ENCODE peak calls at places on chromosomes 2 and 18, in nine cellular contexts. R is ELF-1; K is GM12891; T is NCI-H524; I is stimulated activated naive B cell treated with anti-CD40 and anti-IgM and Interleukin-4, amounts not matched to agents 10 μg/mL and 1 μg/mL and 100 μg/mL, for 72 hours; L is H4; A is AG20443; U is stimulated activated CD8-positive, alpha-beta memory T cell treated with anti-CD3 and anti-CD28 coated beads, Interleukin-15, amount 100 ng/mL, for 4 hours; G is stimulated activated naive CD8-positive, alpha-beta T cell treated with anti-CD3 and anti-CD28 coated beads, Interleukin-15, Interleukin-2, amounts not matched to agents 100 U/mL and 50 U/mL, for 24 hours. Y is an unnamed sample.
A peak's percentile ranks its signal among the peaks of the same experiment; 100 is the strongest.

GRCh38 chr2:102581911-102582310 is 37.4 kb upstream of the SLC9A2 start:
- DNase-seq in R (no peak), K (no peak), T (no peak), I (no peak), L (no peak), A (no peak), U (no peak), G (no peak), Y (no peak)

GRCh38 chr2:235171511-235172130 is 219.8 kb downstream of the SH3BP4 start:
- DNase-seq in R (peak; percentile 55), K (no peak), T (peak; percentile 4), I (no peak), L (peak; percentile 65), A (peak; percentile 82), U (no peak), G (no peak), Y (peak; percentile 51)

GRCh38 chr2:80244905-80245584 is 59.5 kb downstream of the LRRTM1 start:
- DNase-seq in R (no peak), K (no peak), T (no peak), I (no peak), L (no peak), A (no peak), U (no peak), G (no peak), Y (no peak)

GRCh38 chr2:187917535-187917934 is 363.3 kb upstream of the TFPI start:
- DNase-seq in R (no peak), K (no peak), T (no peak), I (no peak), L (no peak), A (peak; percentile 16), U (no peak), G (no peak), Y (peak; percentile 15)

GRCh38 chr18:39414009-39414700 is 1848.6 kb upstream of the CELF4 start:
- DNase-seq in R (no peak), K (no peak), T (no peak), I (no peak), L (peak; percentile 7), A (peak; percentile 10), U (no peak), G (no peak), Y (no peak)

GRCh38 chr2:109136542-109136941 is 7.5 kb downstream of the SH3RF3 start:
- DNase-seq in R (no peak), K (no peak), T (no peak), I (no peak), L (no peak), A (no peak), U (no peak), G (no peak), Y (no peak)

GRCh38 chr2:97774425-97774824 is 61.0 kb downstream of the ZAP70 start:
- DNase-seq in R (peak; percentile 55), K (no peak), T (no peak), I (no peak), L (no peak), A (peak; percentile 37), U (no peak), G (no peak), Y (peak; percentile 28)

GRCh38 chr2:188176626-188177025 is 115.0 kb upstream of the GULP1 start:
- DNase-seq in R (no peak), K (no peak), T (no peak), I (no peak), L (no peak), A (peak; percentile 12), U (no peak), G (no peak), Y (no peak)

GRCh38 chr18:64115906-64116305 is 33.0 kb downstream of the LINC00305 start:
- DNase-seq in R (no peak), K (no peak), T (no peak), I (no peak), L (no peak), A (no peak), U (no peak), G (no peak), Y (no peak)

GRCh38 chr2:7812231-7812995 is 869.4 kb upstream of the ID2 start:
- DNase-seq in R (no peak), K (no peak), T (no peak), I (no peak), L (no peak), A (peak; percentile 44), U (no peak), G (no peak), Y (peak; percentile 61)

GRCh38 chr18:32669549-32670165 is 103.2 kb downstream of the KLHL14 start:
- DNase-seq in R (peak; percentile 11), K (no peak), T (no peak), I (no peak), L (no peak), A (no peak), U (no peak), G (no peak), Y (no peak)

GRCh38 chr2:59180111-59180510 is 939.0 kb upstream of the FANCL start:
- DNase-seq in R (no peak), K (no peak), T (no peak), I (no peak), L (no peak), A (no peak), U (no peak), G (no peak), Y (no peak)

GRCh38 chr2:55856936-55857335 is 66.6 kb downstream of the EFEMP1 start:
- DNase-seq in R (no peak), K (no peak), T (no peak), I (no peak), L (no peak), A (no peak), U (no peak), G (no peak), Y (no peak)

GRCh38 chr2:169164311-169164710 is 94.9 kb downstream of the DHRS9 start:
- DNase-seq in R (no peak), K (no peak), T (no peak), I (no peak), L (no peak), A (no peak), U (no peak), G (no peak), Y (no peak)

GRCh38 chr2:100876231-100876860 is 56.4 kb downstream of the NPAS2 start:
- DNase-seq in R (no peak), K (no peak), T (no peak), I (no peak), L (no peak), A (no peak), U (no peak), G (no peak), Y (no peak)

GRCh38 chr2:17652681-17653080 is 100.9 kb downstream of the SMC6 start:
- DNase-seq in R (no peak), K (no peak), T (no peak), I (no peak), L (no peak), A (no peak), U (no peak), G (no peak), Y (no peak)

GRCh38 chr2:31138037-31138962 is at the start of gene GALNT14:
- DNase-seq in R (peak; percentile 74), K (peak; percentile 46), T (peak; percentile 85), I (peak; percentile 64), L (peak; percentile 21), A (peak; percentile 75), U (no peak), G (peak; percentile 71), Y (peak; percentile 55)

GRCh38 chr2:70069049-70069448 is 18.2 kb upstream of the PCBP1 start:
- DNase-seq in R (no peak), K (no peak), T (no peak), I (peak; percentile 52), L (no peak), A (no peak), U (peak; percentile 74), G (peak; percentile 69), Y (no peak)

GRCh38 chr2:97712693-97713295 is 582 bp upstream of the ZAP70 start:
- DNase-seq in R (no peak), K (no peak), T (no peak), I (no peak), L (no peak), A (no peak), U (peak; percentile 68), G (peak; percentile 73), Y (no peak)

GRCh38 chr2:67445652-67446268 is 48.6 kb downstream of the ETAA1 start:
- DNase-seq in R (no peak), K (no peak), T (no peak), I (no peak), L (no peak), A (no peak), U (no peak), G (no peak), Y (no peak)

GRCh38 chr2:136255648-136256461 is 137.9 kb upstream of the CXCR4 start:
- DNase-seq in R (no peak), K (no peak), T (peak; percentile 59), I (peak; percentile 61), L (no peak), A (no peak), U (no peak), G (no peak), Y (no peak)

GRCh38 chr2:237254911-237255578 is 158.9 kb downstream of the COL6A3 start:
- DNase-seq in R (no peak), K (no peak), T (no peak), I (no peak), L (peak; percentile 44), A (peak; percentile 63), U (no peak), G (no peak), Y (peak; percentile 50)

GRCh38 chr2:106789185-106789584 is 96.8 kb downstream of the ST6GAL2 start:
- DNase-seq in R (peak; percentile 5), K (no peak), T (peak; percentile 15), I (no peak), L (peak; percentile 27), A (no peak), U (no peak), G (no peak), Y (no peak)

GRCh38 chr2:63660060-63660459 is 71.3 kb downstream of the MDH1 start:
- DNase-seq in R (no peak), K (no peak), T (no peak), I (no peak), L (no peak), A (no peak), U (no peak), G (no peak), Y (no peak)

GRCh38 chr2:11542275-11542819 is 8.5 kb downstream of the GREB1 start:
- DNase-seq in R (peak; percentile 79), K (no peak), T (no peak), I (no peak), L (no peak), A (no peak), U (no peak), G (no peak), Y (no peak)

GRCh38 chr2:231563378-231563961 is 29.2 kb upstream of the TEX44 start:
- DNase-seq in R (peak; percentile 64), K (peak; percentile 63), T (peak; percentile 75), I (peak; percentile 20), L (peak; percentile 44), A (peak; percentile 90), U (no peak), G (peak; percentile 64), Y (peak; percentile 79)

GRCh38 chr2:88714667-88715066 is 23.2 kb downstream of the RPIA start:
- DNase-seq in R (no peak), K (no peak), T (no peak), I (no peak), L (no peak), A (no peak), U (no peak), G (no peak), Y (no peak)

GRCh38 chr18:11104307-11104706 is 45.1 kb downstream of the PIEZO2 start:
- DNase-seq in R (no peak), K (no peak), T (no peak), I (no peak), L (no peak), A (no peak), U (no peak), G (no peak), Y (no peak)

GRCh38 chr2:109356251-109357035 is 227.4 kb downstream of the SH3RF3 start:
- DNase-seq in R (no peak), K (no peak), T (peak; percentile 93), I (no peak), L (no peak), A (no peak), U (no peak), G (no peak), Y (no peak)

GRCh38 chr2:105800953-105801635 is 56.4 kb downstream of the NCK2 start:
- DNase-seq in R (no peak), K (no peak), T (no peak), I (no peak), L (no peak), A (no peak), U (no peak), G (no peak), Y (no peak)

GRCh38 chr2:19577668-19578067 is 219.2 kb upstream of the OSR1 start:
- DNase-seq in R (no peak), K (no peak), T (no peak), I (no peak), L (no peak), A (no peak), U (no peak), G (no peak), Y (no peak)

Y was measured in hepatic stellate cell.